ENCODE peak calls at places on chromosomes 12 and 14, in four cellular contexts. A, W, Z and Y are unnamed samples.

GRCh38 chr12:642633-643477 is 20.4 kb downstream of the NINJ2 start:
- DNase-seq in A (peak), W (peak), Z (peak), Y (peak)

GRCh38 chr14:68888883-68889282 is 90.2 kb downstream of the ACTN1 start:
- DNase-seq in A (no peak), W (no peak), Z (no peak), Y (no peak)

GRCh38 chr12:128578045-128578444 is 245.7 kb downstream of the SLC15A4 start:
- DNase-seq in A (no peak), W (no peak), Z (no peak), Y (no peak)

GRCh38 chr12:108761226-108761625 is 29.9 kb upstream of the CORO1C start:
- DNase-seq in A (no peak), W (no peak), Z (no peak), Y (no peak)

GRCh38 chr12:15883536-15883935 is 1.3 kb downstream of the STRAP start:
- DNase-seq in A (no peak), W (no peak), Z (no peak), Y (no peak)

GRCh38 chr12:120229071-120229582 is 28.2 kb upstream of the RPLP0 start:
- DNase-seq in A (no peak), W (peak), Z (no peak), Y (no peak)

GRCh38 chr12:3658327-3659163 is 94.4 kb downstream of the CRACR2A start:
- DNase-seq in A (no peak), W (peak), Z (peak), Y (peak)

GRCh38 chr14:95064256-95064655 is 93.1 kb downstream of the DICER1 start:
- DNase-seq in A (no peak), W (no peak), Z (no peak), Y (no peak)

GRCh38 chr14:101246894-101247853 is 314.1 kb upstream of the DIO3 start:
- DNase-seq in A (no peak), W (no peak), Z (no peak), Y (no peak)